ENCODE peak calls at places on chromosomes 5 and 9, in nine cellular contexts. V is HepG2, G is GM23338, H is neuronal stem cell, K is hepatocyte, B is astrocyte, W is SK-N-SH, F is endothelial cell of umbilical vein, Z is GM23248. Y is an unnamed sample.

GRCh38 chr5:54309751-54310432 is 481 bp downstream of the ARL15 start:
- DNase-seq in V (no peak), G (peak; percentile 59), H (peak; percentile 21), F (peak; percentile 62), B (no peak), K (peak; percentile 60), Z (peak; percentile 62), W (no peak), Y (no peak)

GRCh38 chr9:14433841-14434511 is 120.0 kb upstream of the NFIB start:
- DNase-seq in W (no peak), H (no peak), V (peak; percentile 20), K (peak; percentile 58), Z (peak; percentile 72), F (no peak), B (peak; percentile 47), G (peak; percentile 39), Y (no peak)

GRCh38 chr5:119368238-119368630 is 12.4 kb downstream of the TNFAIP8 start:
- DNase-seq in H (no peak), Z (no peak), B (no peak), V (no peak), W (no peak), G (no peak), F (peak; percentile 7), K (no peak), Y (no peak)

GRCh38 chr5:180563994-180564393 is 27.3 kb downstream of the SCGB3A1 start:
- DNase-seq in V (no peak), G (no peak), F (no peak), B (no peak), H (no peak), K (no peak), Z (no peak), W (no peak), Y (no peak)

GRCh38 chr5:28725001-28725400 is 1686.6 kb upstream of the CDH9 start:
- DNase-seq in G (no peak), B (no peak), K (no peak), H (no peak), V (no peak), Z (no peak), W (no peak), F (no peak), Y (no peak)

GRCh38 chr5:78509884-78510769 is 138.4 kb downstream of the LHFPL2 start:
- DNase-seq in W (no peak), Z (peak; percentile 61), F (peak; percentile 60), G (peak; percentile 84), H (no peak), B (no peak), K (peak; percentile 61), V (no peak), Y (peak; percentile 76)

GRCh38 chr9:135887021-135887507 is 20.3 kb downstream of the CAMSAP1 start:
- DNase-seq in K (no peak), B (no peak), W (no peak), V (no peak), H (no peak), F (no peak), Z (peak; percentile 37), G (no peak), Y (no peak)

GRCh38 chr5:26329562-26330189 is 708.7 kb downstream of the CDH9 start:
- DNase-seq in W (peak; percentile 14), Z (peak; percentile 16), F (no peak), H (peak; percentile 1), G (peak; percentile 45), V (no peak), B (no peak), K (peak; percentile 25), Y (no peak)

GRCh38 chr9:124022201-124023121 is 10.9 kb downstream of the LHX2 start:
- DNase-seq in F (no peak), H (no peak), Z (no peak), V (peak; percentile 24), B (peak; percentile 57), K (no peak), G (peak; percentile 88), W (peak; percentile 93), Y (peak; percentile 93)

GRCh38 chr9:105712773-105713172 is 18.4 kb downstream of the TMEM38B start:
- DNase-seq in F (no peak), G (no peak), V (no peak), Z (no peak), K (no peak), B (no peak), W (peak; percentile 21), H (no peak), Y (peak; percentile 31)

GRCh38 chr9:109755040-109755439 is 25.0 kb upstream of the PALM2AKAP2 start:
- DNase-seq in V (no peak), K (no peak), G (no peak), Z (no peak), B (peak; percentile 78), F (no peak), H (no peak), W (no peak), Y (no peak)

GRCh38 chr5:139131062-139131856 is 66.9 kb downstream of the SIL1 start:
- DNase-seq in F (no peak), G (peak; percentile 33), Z (peak; percentile 71), W (no peak), K (peak; percentile 45), V (no peak), H (no peak), B (peak; percentile 61), Y (no peak)

GRCh38 chr5:37838152-37838932 is 1.5 kb downstream of the GDNF start:
- DNase-seq in W (peak; percentile 32), B (no peak), F (peak; percentile 22), V (no peak), H (no peak), G (peak; percentile 79), K (peak; percentile 47), Z (peak; percentile 82), Y (peak; percentile 75)
- H2AFZ ChIP-seq in W (peak overlapping the region; percentile 36), B (peak overlapping the region; percentile 59), F (no peak overlapping the region), V (no peak overlapping the region), H (peak overlapping the region; percentile 74), G (peak overlapping the region; percentile 100), K (peak overlapping the region; percentile 31), Z (peak overlapping the region; percentile 76), Y (no peak overlapping the region)

GRCh38 chr9:96320749-96321280 is 18.8 kb upstream of the HSD17B3 start:
- DNase-seq in Z (no peak), H (no peak), B (no peak), F (no peak), G (peak; percentile 35), W (no peak), K (no peak), V (no peak), Y (peak; percentile 44)
- H2AFZ ChIP-seq in Z (no peak overlapping the region), H (no peak overlapping the region), B (no peak overlapping the region), F (no peak overlapping the region), G (no peak overlapping the region), W (no peak overlapping the region), K (no peak overlapping the region), V (no peak overlapping the region), Y (no peak overlapping the region)

GRCh38 chr5:150121448-150122157 is 34.0 kb downstream of the PDGFRB start:
- DNase-seq in K (no peak), G (no peak), H (no peak), B (no peak), F (no peak), V (no peak), W (no peak), Z (no peak), Y (no peak)
- H2AFZ ChIP-seq in K (no peak overlapping the region), G (no peak overlapping the region), H (no peak overlapping the region), B (no peak overlapping the region), F (no peak overlapping the region), V (no peak overlapping the region), W (no peak overlapping the region), Z (no peak overlapping the region), Y (no peak overlapping the region)

GRCh38 chr9:93093449-93094293 is 2.3 kb upstream of the CARD19 start:
- DNase-seq in B (no peak), K (peak; percentile 47), Z (no peak), H (no peak), W (no peak), G (no peak), F (no peak), V (no peak), Y (no peak)
- H2AFZ ChIP-seq in B (no peak overlapping the region), K (no peak overlapping the region), Z (no peak overlapping the region), H (peak overlapping the region; percentile 25), W (no peak overlapping the region), G (no peak overlapping the region), F (no peak overlapping the region), V (no peak overlapping the region), Y (no peak overlapping the region)

GRCh38 chr5:149730620-149731331 is 666 bp downstream of the PPARGC1B start:
- DNase-seq in Z (peak; percentile 36), H (peak; percentile 48), F (peak; percentile 31), G (peak; percentile 75), V (no peak), W (peak; percentile 71), B (peak; percentile 8), K (peak; percentile 58), Y (peak; percentile 73)

GRCh38 chr5:149732500-149733128 is 2.5 kb downstream of the PPARGC1B start:
- DNase-seq in G (peak; percentile 69), V (peak; percentile 32), Z (peak; percentile 28), B (no peak), F (no peak), H (no peak), K (peak; percentile 47), W (no peak), Y (no peak)

GRCh38 chr5:149731332-149731616 is 1.2 kb downstream of the PPARGC1B start:
- DNase-seq in V (no peak), G (no peak), Z (no peak), W (no peak), F (no peak), B (no peak), K (no peak), H (no peak), Y (no peak)

GRCh38 chr5:149733129-149733900 is 3.2 kb downstream of the PPARGC1B start:
- DNase-seq in K (no peak), F (no peak), H (no peak), Z (no peak), W (no peak), G (no peak), B (no peak), V (no peak), Y (no peak)

GRCh38 chr5:149731617-149732400 is 1.7 kb downstream of the PPARGC1B start:
- DNase-seq in K (peak; percentile 85), G (peak; percentile 89), Z (peak; percentile 82), V (no peak), W (peak; percentile 74), H (peak; percentile 68), F (peak; percentile 63), B (peak; percentile 74), Y (peak; percentile 88)
- H2AFZ ChIP-seq in K (peak overlapping the region; percentile 80), G (no peak overlapping the region), Z (peak overlapping the region; percentile 89), V (no peak overlapping the region), W (peak overlapping the region; percentile 94), H (peak overlapping the region; percentile 100), F (peak overlapping the region; percentile 76), B (peak overlapping the region; percentile 72), Y (no peak overlapping the region)